ENCODE peak calls at places on chromosomes 12 and 14, in ten cellular contexts. V, L, A, B, H, F, X, K, M and S are unnamed samples.

GRCh38 chr14:21541413-21542074 is 15.4 kb upstream of the SALL2 start:
- DNase-seq in F (no peak), B (no peak), M (no peak), A (no peak), X (no peak), K (no peak), H (no peak), L (no peak), V (no peak), S (no peak)

GRCh38 chr14:21985081-21985480 is 311.5 kb upstream of the OR4E1 start:
- DNase-seq in K (no peak), M (no peak), F (no peak), B (no peak), X (no peak), A (no peak), H (no peak), V (no peak), L (no peak), S (no peak)

GRCh38 chr12:124507188-124508109 is 60.0 kb downstream of the NCOR2 start:
- DNase-seq in A (peak), X (no peak), H (no peak), B (no peak), M (no peak), F (no peak), K (no peak), L (no peak), V (no peak), S (no peak)

GRCh38 chr14:77023001-77023996 is 5.2 kb downstream of the IRF2BPL start:
- DNase-seq in X (no peak), A (no peak), B (no peak), K (peak), M (no peak), F (no peak), L (no peak), H (peak), V (no peak), S (no peak)

GRCh38 chr14:95134304-95134933 is 22.9 kb downstream of the DICER1 start:
- DNase-seq in F (no peak), K (no peak), A (no peak), L (no peak), X (no peak), V (no peak), B (no peak), H (no peak), M (no peak), S (no peak)

GRCh38 chr12:46110220-46110700 is 119.9 kb upstream of the SCAF11 start:
- DNase-seq in L (no peak), F (no peak), M (no peak), V (peak), X (no peak), K (peak), B (no peak), H (no peak), A (no peak), S (no peak)

GRCh38 chr12:5808956-5809355 is 136.1 kb downstream of the ANO2 start:
- DNase-seq in A (no peak), K (no peak), H (no peak), B (peak), X (no peak), M (no peak), V (no peak), F (no peak), L (no peak), S (no peak)

GRCh38 chr14:73250317-73250713 is 13.0 kb downstream of the PAPLN start:
- DNase-seq in X (no peak), V (no peak), K (peak), A (peak), L (no peak), F (no peak), H (no peak), M (no peak), B (no peak), S (no peak)

GRCh38 chr12:105967038-105967776 is 171.5 kb downstream of the NUAK1 start:
- DNase-seq in H (no peak), F (no peak), A (no peak), M (no peak), L (no peak), B (no peak), X (no peak), V (no peak), K (no peak), S (no peak)

GRCh38 chr14:72638021-72638420 is 255.9 kb downstream of the DPF3 start:
- DNase-seq in A (no peak), V (no peak), L (no peak), M (no peak), X (no peak), H (no peak), B (peak), F (no peak), K (no peak), S (no peak)

GRCh38 chr14:91401751-91402150 is 15.9 kb downstream of the CCDC88C start:
- DNase-seq in A (no peak), V (no peak), L (no peak), K (no peak), H (no peak), F (no peak), B (no peak), M (no peak), X (no peak), S (no peak)

GRCh38 chr12:89353188-89353822 is 1.0 kb upstream of the DUSP6 start:
- DNase-seq in K (peak), A (peak), H (peak), L (no peak), X (peak), V (peak), B (peak), M (no peak), F (peak), S (no peak)

GRCh38 chr14:33676135-33676566 is 274.7 kb downstream of the EGLN3 start:
- DNase-seq in A (no peak), B (peak), M (no peak), L (no peak), H (no peak), V (peak), K (peak), F (no peak), X (no peak), S (peak)

GRCh38 chr12:120006248-120006975 is 17.4 kb downstream of the BICDL1 start:
- DNase-seq in B (peak), V (no peak), K (no peak), F (no peak), A (no peak), M (no peak), X (no peak), L (no peak), H (no peak), S (no peak)

GRCh38 chr14:69695664-69696527 is 71.0 kb upstream of the SRSF5 start:
- DNase-seq in V (no peak), L (no peak), X (peak), H (peak), K (peak), F (no peak), B (no peak), A (no peak), M (no peak), S (no peak)

GRCh38 chr12:55670213-55670730 is 33.6 kb downstream of the OR10P1 start:
- DNase-seq in B (no peak), K (no peak), H (no peak), X (no peak), L (no peak), F (no peak), A (no peak), M (no peak), V (no peak), S (no peak)

GRCh38 chr12:108907861-108908302 is 28.0 kb downstream of the DAO start:
- DNase-seq in B (peak), V (no peak), X (no peak), A (no peak), L (no peak), M (no peak), H (no peak), F (no peak), K (no peak), S (no peak)

GRCh38 chr12:81992461-81992860 is 233.3 kb upstream of the PPFIA2 start:
- DNase-seq in F (peak), V (no peak), B (peak), K (no peak), M (peak), L (no peak), H (no peak), A (no peak), X (no peak), S (no peak)

GRCh38 chr12:8609061-8609570 is 3.5 kb downstream of the AICDA start:
- DNase-seq in L (no peak), V (no peak), A (no peak), H (no peak), B (peak), X (no peak), F (peak), K (no peak), M (peak), S (no peak)

GRCh38 chr14:27049611-27050172 is 451.9 kb upstream of the NOVA1 start:
- DNase-seq in B (no peak), H (no peak), K (no peak), M (no peak), L (no peak), F (no peak), A (no peak), X (no peak), V (no peak), S (no peak)

GRCh38 chr12:70581199-70581598 is 56.0 kb downstream of the PTPRB start:
- DNase-seq in V (no peak), B (no peak), H (no peak), M (no peak), L (no peak), K (no peak), X (no peak), A (no peak), F (no peak), S (no peak)

GRCh38 chr12:168763-169525 is 45.0 kb downstream of the SLC6A12 start:
- DNase-seq in K (no peak), A (no peak), H (no peak), X (no peak), B (no peak), V (no peak), M (no peak), L (no peak), F (no peak), S (no peak)

GRCh38 chr12:124000111-124000510 is 27.1 kb downstream of the ZNF664 start:
- DNase-seq in B (no peak), M (no peak), H (no peak), X (no peak), A (no peak), K (no peak), L (no peak), F (no peak), V (no peak), S (no peak)

GRCh38 chr12:67241482-67241881 is 27.7 kb upstream of the CAND1 start:
- DNase-seq in X (no peak), K (no peak), V (no peak), F (no peak), B (no peak), H (no peak), L (no peak), A (no peak), M (no peak), S (no peak)

GRCh38 chr12:47216150-47216677 is 136.5 kb upstream of the AMIGO2 start:
- DNase-seq in A (no peak), F (peak), L (no peak), M (no peak), B (no peak), X (no peak), V (no peak), H (no peak), K (peak), S (no peak)

GRCh38 chr14:63603749-63604277 is 37.9 kb downstream of the WDR89 start:
- DNase-seq in X (no peak), F (no peak), H (no peak), B (no peak), L (no peak), A (no peak), K (no peak), M (no peak), V (no peak), S (no peak)

GRCh38 chr14:24110060-24110459 is 4.5 kb upstream of the DCAF11 start:
- DNase-seq in F (no peak), A (no peak), L (no peak), M (no peak), X (no peak), K (no peak), V (no peak), B (no peak), H (no peak), S (no peak)

GRCh38 chr12:114238808-114239207 is 167.1 kb downstream of the TBX5 start:
- DNase-seq in A (no peak), H (no peak), L (no peak), X (no peak), K (no peak), F (no peak), V (no peak), B (no peak), M (no peak), S (no peak)